ENCODE peak calls at places on chromosomes 6 and 20, in six cellular contexts. Z is prostate gland, X is spleen, W is HCT116, F is A549, C is heart left ventricle. V is an unnamed sample.

GRCh38 chr6:98885330-98885729 is 51.0 kb downstream of the POU3F2 start:
- DNase-seq in W (no peak), C (no peak), F (no peak), X (no peak), Z (no peak), V (no peak)

GRCh38 chr20:16562259-16562658 is 11.0 kb downstream of the KIF16B start:
- DNase-seq in Z (no peak), F (no peak), W (no peak), C (no peak), X (no peak), V (no peak)

GRCh38 chr20:42173440-42173839 is 555.3 kb upstream of the CHD6 start:
- DNase-seq in X (no peak), C (no peak), Z (no peak), F (no peak), W (no peak), V (no peak)

GRCh38 chr6:30260036-30260504 is 46.9 kb upstream of the TRIM26 start:
- DNase-seq in F (no peak), Z (peak), X (peak), C (peak), W (no peak), V (peak)

GRCh38 chr6:110255356-110255755 is 75.1 kb downstream of the CDC40 start:
- DNase-seq in X (no peak), W (no peak), F (peak), C (no peak), Z (no peak), V (peak)

GRCh38 chr6:18141805-18142590 is 12.9 kb downstream of the TPMT start:
- DNase-seq in F (no peak), Z (no peak), W (no peak), X (no peak), C (no peak), V (no peak)

GRCh38 chr20:17928633-17929311 is 39.8 kb downstream of the SNX5 start:
- DNase-seq in F (no peak), C (no peak), Z (peak), W (no peak), X (no peak), V (no peak)

GRCh38 chr20:3797592-3798404 is 1.7 kb downstream of the CDC25B start:
- DNase-seq in Z (no peak), F (no peak), W (no peak), C (no peak), X (peak), V (no peak)

GRCh38 chr6:42140756-42141602 is 1.4 kb downstream of the C6orf132 start:
- DNase-seq in F (no peak), W (no peak), Z (peak), C (no peak), X (no peak), V (no peak)

GRCh38 chr6:134774244-134774643 is 175.7 kb downstream of the ALDH8A1 start:
- DNase-seq in X (no peak), F (no peak), W (no peak), Z (no peak), C (no peak), V (no peak)

GRCh38 chr6:90403489-90404381 is 107.1 kb upstream of the BACH2 start:
- DNase-seq in W (no peak), F (no peak), X (no peak), C (no peak), Z (no peak), V (no peak)

GRCh38 chr6:111606620-111607115 is 990 bp upstream of the TRAF3IP2 start:
- DNase-seq in Z (no peak), C (no peak), W (no peak), F (no peak), X (no peak), V (no peak)

GRCh38 chr6:143021543-143021942 is 39.1 kb upstream of the AIG1 start:
- DNase-seq in W (no peak), X (no peak), F (no peak), Z (no peak), C (no peak), V (no peak)

GRCh38 chr20:63176035-63176434 is 39.9 kb downstream of the YTHDF1 start:
- DNase-seq in C (no peak), W (no peak), Z (no peak), X (no peak), F (no peak), V (no peak)

GRCh38 chr20:14193443-14193842 is 144.0 kb downstream of the FLRT3 start:
- DNase-seq in X (no peak), C (no peak), Z (no peak), W (no peak), F (peak), V (no peak)

GRCh38 chr20:46698788-46699187 is 9.5 kb upstream of the TP53RK start:
- DNase-seq in W (no peak), X (no peak), F (no peak), C (no peak), Z (no peak), V (no peak)

GRCh38 chr6:80165143-80165542 is 58.7 kb downstream of the BCKDHB start:
- DNase-seq in C (no peak), Z (no peak), X (no peak), W (no peak), F (no peak), V (no peak)

GRCh38 chr6:163398796-163399195 is 15.7 kb upstream of the QKI start:
- DNase-seq in X (no peak), Z (no peak), W (no peak), C (no peak), F (no peak), V (no peak)
- TF ChIP-seq POLR2A in X (no peak), Z (no peak), W (no peak), C (no peak), F (no peak), V (no peak)

DNA sequence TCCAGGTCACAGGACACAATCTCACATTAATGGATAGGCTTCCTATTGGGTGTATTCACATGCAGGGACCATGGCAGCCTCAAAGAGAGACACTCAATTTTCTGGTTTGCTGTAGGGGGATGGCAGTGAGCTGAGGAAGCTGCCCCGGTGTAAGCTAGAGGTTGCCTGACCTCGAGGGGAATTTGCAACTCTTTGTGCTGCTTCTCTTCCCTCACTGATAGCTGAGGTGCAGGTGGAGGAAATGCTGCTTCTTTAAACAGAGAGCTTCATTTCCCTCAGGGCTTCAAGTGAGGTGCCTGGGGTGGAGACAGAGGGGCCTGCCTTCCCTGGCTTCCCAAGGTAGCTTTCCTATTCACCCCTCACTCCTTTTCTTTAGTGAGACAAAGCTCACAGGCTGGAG is 151.9 kb downstream of the CD83 start:
- DNase-seq in W (no peak), C (no peak), F (no peak), X (no peak), Z (no peak), V (no peak)
- TF ChIP-seq POLR2A in W (no peak), C (no peak), F (no peak), X (no peak), Z (no peak), V (no peak)

GRCh38 chr6:128239898-128240509 is 280.4 kb downstream of the PTPRK start:
- DNase-seq in W (no peak), X (no peak), F (no peak), C (no peak), Z (no peak), V (no peak)

GRCh38 chr6:128242765-128243403 is 277.5 kb downstream of the PTPRK start:
- DNase-seq in W (no peak), F (no peak), C (no peak), Z (no peak), X (no peak), V (no peak)

GRCh38 chr6:128238248-128238647 is 282.2 kb downstream of the PTPRK start:
- DNase-seq in F (no peak), X (no peak), Z (no peak), C (no peak), W (no peak), V (no peak)

GRCh38 chr6:128239146-128239545 is 281.3 kb downstream of the PTPRK start:
- DNase-seq in Z (no peak), W (no peak), X (no peak), C (no peak), F (no peak), V (no peak)

DNA sequence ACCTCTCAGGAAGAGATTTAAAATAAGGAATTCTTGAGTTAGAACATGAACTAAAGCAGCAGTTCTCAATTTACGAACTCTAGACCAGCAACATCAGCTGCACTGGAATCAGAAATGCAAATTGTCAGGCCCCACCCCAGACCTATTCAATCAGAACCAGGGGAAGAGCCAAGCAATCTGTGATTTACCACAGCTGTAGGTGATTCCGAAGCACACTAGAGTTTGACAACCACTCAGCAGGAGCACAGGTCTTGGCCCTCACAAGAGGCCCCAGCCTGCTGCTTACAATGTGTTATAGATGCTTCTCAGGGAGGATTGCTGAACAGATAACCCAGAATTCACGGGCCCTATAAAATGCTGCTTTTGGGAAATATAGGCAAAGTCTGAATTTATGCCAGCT is 279.2 kb downstream of the PTPRK start:
- DNase-seq in W (no peak), F (no peak), C (no peak), X (peak), Z (no peak), V (no peak)
- TF ChIP-seq POLR2A in W (no peak), F (no peak), C (no peak), X (no peak), Z (no peak), V (no peak)

GRCh38 chr20:49188101-49188784 is at the start of gene STAU1:
- DNase-seq in X (peak), C (peak), F (peak), Z (peak), W (peak), V (peak)
- TF ChIP-seq POLR2A in X (no peak), C (no peak), F (peak), Z (peak), W (peak), V (peak)

DNA sequence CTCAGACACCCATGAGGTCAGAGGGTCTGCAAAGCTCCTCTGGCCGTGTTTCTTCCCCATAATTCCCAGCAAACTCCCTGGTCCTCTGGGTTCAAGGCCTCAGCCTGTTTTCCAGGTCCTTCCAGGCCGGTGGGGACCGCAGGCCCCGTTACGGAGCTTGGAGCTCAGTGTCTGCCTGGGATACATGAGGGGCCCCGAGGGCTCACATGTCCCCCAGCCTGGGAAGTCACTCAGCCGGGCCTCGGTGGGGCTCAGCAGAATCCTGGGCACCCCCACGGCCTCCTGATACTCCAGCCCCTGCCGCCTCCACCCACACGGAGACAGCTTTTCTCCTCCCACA is 3.4 kb upstream of the SULF2 start:
- DNase-seq in F (no peak), W (no peak), C (peak), Z (no peak), X (no peak), V (no peak)
- TF ChIP-seq POLR2A in F (no peak), W (no peak), C (no peak), Z (no peak), X (no peak), V (no peak)

GRCh38 chr20:22583773-22584629 is at the start of gene FOXA2:
- DNase-seq in C (no peak), W (no peak), Z (no peak), F (peak), X (no peak), V (no peak)
- TF ChIP-seq POLR2A in C (no peak), W (no peak), Z (no peak), F (peak), X (no peak), V (no peak)

GRCh38 chr20:38961530-38962043 is 557 bp upstream of the DHX35 start:
- DNase-seq in C (no peak), W (no peak), Z (no peak), F (peak), X (no peak), V (no peak)
- TF ChIP-seq POLR2A in C (no peak), W (no peak), Z (no peak), F (no peak), X (no peak), V (no peak)

GRCh38 chr6:6764764-6765434 is 176.4 kb downstream of the LY86 start:
- DNase-seq in X (no peak), Z (no peak), F (no peak), W (no peak), C (no peak), V (no peak)

GRCh38 chr6:6753301-6753700 is 164.8 kb downstream of the LY86 start:
- DNase-seq in C (no peak), W (no peak), Z (no peak), F (no peak), X (no peak), V (no peak)

GRCh38 chr6:6760054-6760453 is 171.5 kb downstream of the LY86 start:
- DNase-seq in F (no peak), C (no peak), X (no peak), Z (no peak), W (no peak), V (no peak)

GRCh38 chr6:6758546-6758914 is 170.0 kb downstream of the LY86 start:
- DNase-seq in W (no peak), X (no peak), F (no peak), C (no peak), Z (no peak), V (no peak)

DNA sequence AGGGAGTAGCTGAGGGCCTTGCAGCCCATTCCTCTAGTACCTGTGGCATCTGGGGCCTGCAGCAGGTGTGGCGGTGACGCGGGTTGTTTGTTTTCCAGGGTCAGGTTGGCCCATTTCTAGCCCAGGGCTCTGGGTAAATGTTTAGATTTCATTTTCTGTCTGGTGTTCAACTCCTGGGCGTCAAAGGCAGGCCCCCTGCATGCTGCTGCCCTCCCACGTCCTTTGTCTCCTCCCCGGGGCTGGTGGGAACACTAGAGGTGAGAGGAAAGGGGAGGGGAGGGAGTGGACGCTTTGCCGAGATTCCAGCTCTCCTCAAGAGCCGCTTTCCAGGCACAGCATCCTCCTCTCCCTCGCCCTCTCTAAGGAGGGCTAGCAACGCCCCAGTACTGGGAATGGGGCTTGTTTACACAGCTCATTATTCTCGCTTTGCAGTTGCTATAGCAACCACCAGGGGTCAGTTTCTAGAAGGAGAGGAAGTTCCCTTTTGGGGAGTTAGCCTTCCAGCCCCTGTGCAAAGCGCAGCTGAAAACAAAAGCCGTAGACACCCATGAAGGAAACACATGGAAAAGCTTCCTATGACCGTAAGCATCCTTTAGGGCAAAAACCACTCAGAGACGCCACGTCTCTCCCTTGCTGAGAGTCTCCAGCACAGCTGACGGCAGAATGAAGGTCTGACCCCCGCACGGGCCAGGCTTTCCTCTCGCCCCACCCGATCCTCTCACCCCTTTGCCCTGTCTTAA is 170.6 kb downstream of the LY86 start:
- DNase-seq in F (peak), W (peak), C (no peak), Z (no peak), X (no peak), V (peak)
- TF ChIP-seq POLR2A in F (no peak), W (no peak), C (no peak), Z (no peak), X (no peak), V (no peak)

V was measured in GM12891.